ENCODE peak calls at places on chromosome 18, in seven cellular contexts. One of them, this sample, is unnamed.

GRCh38 chr18:60676807-60677206 is 304.2 kb upstream of the MC4R start:
- DNase-seq in breast epithelium: no peak
- DNase-seq in ecto neural progenitor cell: no peak
- DNase-seq in epithelial cell of esophagus: peak; percentile 10
- DNase-seq in progenitor cell of endocrine pancreas: no peak
- DNase-seq in GM20000: no peak
- DNase-seq in H7: peak; percentile 35
- DNase-seq in this sample: no peak

GRCh38 chr18:53947092-53947640 is 277.3 kb downstream of the MBD2 start:
- DNase-seq in GM20000: no peak
- DNase-seq in epithelial cell of esophagus: peak; percentile 31
- DNase-seq in breast epithelium: no peak
- DNase-seq in H7: no peak
- DNase-seq in ecto neural progenitor cell: no peak
- DNase-seq in progenitor cell of endocrine pancreas: no peak
- DNase-seq in this sample: no peak

GRCh38 chr18:48842259-48843061 is 108.3 kb downstream of the SMAD7 start:
- DNase-seq in progenitor cell of endocrine pancreas: no peak
- DNase-seq in H7: no peak
- DNase-seq in epithelial cell of esophagus: no peak
- DNase-seq in ecto neural progenitor cell: no peak
- DNase-seq in breast epithelium: no peak
- DNase-seq in GM20000: peak; percentile 55
- DNase-seq in this sample: no peak

GRCh38 chr18:48929951-48930713 is 20.6 kb downstream of the SMAD7 start:
- DNase-seq in epithelial cell of esophagus: no peak
- DNase-seq in progenitor cell of endocrine pancreas: peak; percentile 29
- DNase-seq in H7: peak; percentile 85
- DNase-seq in breast epithelium: no peak
- DNase-seq in ecto neural progenitor cell: no peak
- DNase-seq in GM20000: no peak
- DNase-seq in this sample: no peak

GRCh38 chr18:48783616-48784520 is 166.9 kb downstream of the SMAD7 start:
- DNase-seq in breast epithelium: no peak
- DNase-seq in H7: no peak
- DNase-seq in epithelial cell of esophagus: no peak
- DNase-seq in ecto neural progenitor cell: no peak
- DNase-seq in progenitor cell of endocrine pancreas: no peak
- DNase-seq in GM20000: no peak
- DNase-seq in this sample: no peak

GRCh38 chr18:44474596-44474995 is 206.1 kb upstream of the SETBP1 start:
- DNase-seq in ecto neural progenitor cell: no peak
- DNase-seq in breast epithelium: no peak
- DNase-seq in H7: no peak
- DNase-seq in GM20000: no peak
- DNase-seq in progenitor cell of endocrine pancreas: no peak
- DNase-seq in epithelial cell of esophagus: no peak
- DNase-seq in this sample: no peak

GRCh38 chr18:53918091-53918490 is 306.4 kb downstream of the MBD2 start:
- DNase-seq in H7: no peak
- DNase-seq in epithelial cell of esophagus: no peak
- DNase-seq in GM20000: no peak
- DNase-seq in ecto neural progenitor cell: no peak
- DNase-seq in breast epithelium: no peak
- DNase-seq in progenitor cell of endocrine pancreas: no peak
- DNase-seq in this sample: no peak

GRCh38 chr18:57930476-57930875 is 113.5 kb upstream of the NEDD4L start:
- DNase-seq in H7: no peak
- DNase-seq in GM20000: no peak
- DNase-seq in progenitor cell of endocrine pancreas: no peak
- DNase-seq in ecto neural progenitor cell: no peak
- DNase-seq in breast epithelium: no peak
- DNase-seq in epithelial cell of esophagus: peak; percentile 78
- DNase-seq in this sample: no peak

GRCh38 chr18:63162271-63163014 is 157.1 kb downstream of the BCL2 start:
- DNase-seq in breast epithelium: no peak
- DNase-seq in progenitor cell of endocrine pancreas: no peak
- DNase-seq in epithelial cell of esophagus: peak; percentile 20
- DNase-seq in H7: no peak
- DNase-seq in GM20000: peak; percentile 59
- DNase-seq in ecto neural progenitor cell: no peak
- DNase-seq in this sample: no peak

GRCh38 chr18:11260963-11261441 is 111.6 kb upstream of the PIEZO2 start:
- DNase-seq in ecto neural progenitor cell: peak; percentile 63
- DNase-seq in progenitor cell of endocrine pancreas: no peak
- DNase-seq in GM20000: no peak
- DNase-seq in epithelial cell of esophagus: no peak
- DNase-seq in H7: peak; percentile 56
- DNase-seq in breast epithelium: no peak
- DNase-seq in this sample: no peak

GRCh38 chr18:75121266-75121665 is 87.7 kb downstream of the PTGR3 start:
- DNase-seq in progenitor cell of endocrine pancreas: no peak
- DNase-seq in epithelial cell of esophagus: no peak
- DNase-seq in ecto neural progenitor cell: no peak
- DNase-seq in breast epithelium: no peak
- DNase-seq in GM20000: no peak
- DNase-seq in H7: no peak
- DNase-seq in this sample: no peak

GRCh38 chr18:66966171-66966570 is 362.3 kb upstream of the CDH19 start:
- DNase-seq in H7: no peak
- DNase-seq in ecto neural progenitor cell: no peak
- DNase-seq in breast epithelium: no peak
- DNase-seq in GM20000: no peak
- DNase-seq in epithelial cell of esophagus: no peak
- DNase-seq in progenitor cell of endocrine pancreas: no peak
- DNase-seq in this sample: no peak

GRCh38 chr18:48576454-48576766 is 37.6 kb downstream of the CTIF start:
- DNase-seq in GM20000: no peak
- DNase-seq in H7: no peak
- DNase-seq in breast epithelium: no peak
- DNase-seq in epithelial cell of esophagus: no peak
- DNase-seq in progenitor cell of endocrine pancreas: no peak
- DNase-seq in ecto neural progenitor cell: no peak
- DNase-seq in this sample: no peak

GRCh38 chr18:7914834-7915670 is 347.9 kb downstream of the PTPRM start:
- DNase-seq in GM20000: no peak
- DNase-seq in epithelial cell of esophagus: no peak
- DNase-seq in breast epithelium: no peak
- DNase-seq in ecto neural progenitor cell: no peak
- DNase-seq in progenitor cell of endocrine pancreas: no peak
- DNase-seq in H7: no peak
- DNase-seq in this sample: no peak

GRCh38 chr18:46393961-46394360 is 263.1 kb downstream of the LOXHD1 start:
- DNase-seq in GM20000: no peak
- DNase-seq in H7: no peak
- DNase-seq in ecto neural progenitor cell: no peak
- DNase-seq in epithelial cell of esophagus: no peak
- DNase-seq in breast epithelium: no peak
- DNase-seq in progenitor cell of endocrine pancreas: no peak
- DNase-seq in this sample: no peak

GRCh38 chr18:46298511-46298910 is 194.3 kb downstream of the HAUS1 start:
- DNase-seq in epithelial cell of esophagus: no peak
- DNase-seq in ecto neural progenitor cell: no peak
- DNase-seq in progenitor cell of endocrine pancreas: no peak
- DNase-seq in H7: no peak
- DNase-seq in GM20000: no peak
- DNase-seq in breast epithelium: no peak
- DNase-seq in this sample: no peak

GRCh38 chr18:55781481-55781957 is 193.5 kb upstream of the TCF4 start:
- DNase-seq in GM20000: peak; percentile 15
- DNase-seq in H7: peak; percentile 63
- DNase-seq in breast epithelium: no peak
- DNase-seq in epithelial cell of esophagus: peak; percentile 82
- DNase-seq in progenitor cell of endocrine pancreas: no peak
- DNase-seq in ecto neural progenitor cell: peak; percentile 61
- DNase-seq in this sample: no peak